ENCODE peak calls at places on chromosomes 3 and 15, in six cellular contexts. F is thoracic aorta; B is PC-3; H is cardiac muscle cell; P is activated CD8-positive, alpha-beta T cell treated with anti-CD3 and anti-CD28 coated beads for 36 hours; Y is AG09309. V is an unnamed sample.

GRCh38 chr3:190848891-190849290 is 13.6 kb downstream of the GMNC start:
- DNase-seq in F (no peak), Y (no peak), H (no peak), B (peak), P (no peak), V (no peak)

GRCh38 chr3:23421811-23422510 is 218.8 kb downstream of the UBE2E2 start:
- DNase-seq in Y (no peak), F (no peak), H (no peak), P (no peak), B (no peak), V (no peak)

GRCh38 chr3:13073042-13073906 is at the start of gene IQSEC1:
- DNase-seq in Y (no peak), H (peak), F (no peak), P (peak), B (no peak), V (peak)

GRCh38 chr15:52382647-52383046 is 87.0 kb upstream of the MYO5C start:
- DNase-seq in F (no peak), B (no peak), Y (no peak), P (no peak), H (no peak), V (peak)

GRCh38 chr15:85920926-85921325 is 126.2 kb upstream of the KLHL25 start:
- DNase-seq in B (no peak), P (no peak), Y (no peak), F (no peak), H (peak), V (no peak)

GRCh38 chr15:78046796-78047341 is 30.6 kb downstream of the TBC1D2B start:
- DNase-seq in B (no peak), H (no peak), P (peak), F (no peak), Y (no peak), V (no peak)

GRCh38 chr15:70427120-70427519 is 329.4 kb upstream of the TLE3 start:
- DNase-seq in H (no peak), P (no peak), Y (no peak), B (peak), F (no peak), V (no peak)

GRCh38 chr3:10917176-10917575 is 75.4 kb upstream of the SLC6A1 start:
- DNase-seq in B (peak), P (no peak), F (no peak), Y (no peak), H (peak), V (no peak)

GRCh38 chr3:143443851-143444331 is 324.3 kb downstream of the CHST2 start:
- DNase-seq in P (peak), H (no peak), F (peak), B (peak), Y (peak), V (no peak)

GRCh38 chr3:177882124-177882648 is 654.0 kb upstream of the KCNMB2 start:
- DNase-seq in F (no peak), B (no peak), Y (no peak), P (peak), H (no peak), V (no peak)

GRCh38 chr3:69161587-69162196 is 39.3 kb upstream of the LMOD3 start:
- DNase-seq in H (peak), P (peak), F (no peak), Y (peak), B (peak), V (peak)

GRCh38 chr3:11523793-11524160 is 119.9 kb downstream of the VGLL4 start:
- DNase-seq in H (no peak), Y (no peak), B (no peak), P (no peak), F (no peak), V (no peak)

GRCh38 chr3:171833006-171833405 is 10.1 kb upstream of the TMEM212 start:
- DNase-seq in H (no peak), B (no peak), P (no peak), F (no peak), Y (no peak), V (no peak)

GRCh38 chr3:187286467-187287059 is 5.0 kb downstream of the MASP1 start:
- DNase-seq in B (peak), H (no peak), P (no peak), Y (peak), F (no peak), V (no peak)

GRCh38 chr3:153028336-153028735 is 133.7 kb upstream of the RAP2B start:
- DNase-seq in Y (no peak), B (no peak), H (no peak), F (no peak), P (no peak), V (no peak)

GRCh38 chr3:6504385-6504784 is 356.5 kb upstream of the GRM7 start:
- DNase-seq in H (no peak), Y (no peak), F (no peak), B (no peak), P (no peak), V (no peak)

GRCh38 chr15:80449825-80450224 is 45.6 kb downstream of the ARNT2 start:
- DNase-seq in Y (no peak), H (no peak), F (no peak), P (no peak), B (no peak), V (no peak)

GRCh38 chr15:80452166-80452565 is 48.0 kb downstream of the ARNT2 start:
- DNase-seq in H (no peak), P (no peak), Y (no peak), B (no peak), F (no peak), V (no peak)

GRCh38 chr15:80455051-80455648 is 51.0 kb downstream of the ARNT2 start:
- DNase-seq in B (peak), H (no peak), P (no peak), Y (no peak), F (no peak), V (no peak)

GRCh38 chr15:80455668-80456442 is 51.7 kb downstream of the ARNT2 start:
- DNase-seq in F (no peak), P (peak), Y (peak), B (peak), H (peak), V (peak)

DNA sequence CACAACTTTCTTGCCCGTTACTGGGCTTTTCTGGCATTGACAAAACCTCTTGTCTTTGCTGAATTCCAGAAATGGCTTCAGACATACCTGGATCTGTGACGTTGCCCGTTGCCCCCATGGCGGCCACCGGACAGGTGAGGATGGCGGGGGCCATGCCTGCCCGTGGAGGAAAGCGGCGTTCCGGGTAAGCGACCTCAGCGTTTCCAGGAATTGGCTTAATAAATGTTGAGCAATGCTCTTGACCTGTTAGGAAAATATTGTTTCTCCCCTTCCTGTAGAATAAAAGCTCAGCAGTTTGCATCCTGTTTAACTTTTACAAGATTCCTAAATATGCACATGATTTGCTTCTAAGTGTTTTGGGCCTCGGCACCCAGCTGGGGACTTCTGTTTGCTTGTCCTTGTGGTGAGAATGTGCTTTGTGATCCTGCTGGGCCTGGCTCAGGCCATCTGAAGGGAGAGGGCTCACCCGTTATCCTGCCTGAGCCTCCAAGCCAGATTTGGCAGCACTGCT is 46.7 kb downstream of the ARNT2 start:
- DNase-seq in B (no peak), P (no peak), H (no peak), Y (no peak), F (no peak), V (no peak)
- TF ChIP-seq CTCF in B (no peak), P (no peak), H (no peak), Y (no peak), F (no peak), V (no peak)

GRCh38 chr15:69321041-69321554 is 22.4 kb downstream of the PAQR5 start:
- DNase-seq in B (no peak), Y (no peak), P (no peak), F (no peak), H (no peak), V (no peak)
- TF ChIP-seq CTCF in B (no peak), Y (no peak), P (no peak), F (no peak), H (no peak), V (no peak)

GRCh38 chr3:133573054-133573628 is 345 bp upstream of the CDV3 start:
- DNase-seq in F (peak), H (peak), Y (peak), B (peak), P (peak), V (peak)
- TF ChIP-seq CTCF in F (no peak), H (peak), Y (no peak), B (no peak), P (peak), V (peak)

GRCh38 chr3:185823280-185824044 is 1.4 kb downstream of the IGF2BP2 start:
- DNase-seq in B (peak), P (peak), Y (no peak), F (no peak), H (peak), V (peak)
- TF ChIP-seq CTCF in B (no peak), P (no peak), Y (peak), F (no peak), H (peak), V (no peak)

GRCh38 chr3:141255864-141256263 is 24.2 kb downstream of the PXYLP1 start:
- DNase-seq in P (peak), Y (no peak), F (no peak), B (no peak), H (peak), V (no peak)
- TF ChIP-seq CTCF in P (peak), Y (peak), F (no peak), B (peak), H (peak), V (peak)

DNA sequence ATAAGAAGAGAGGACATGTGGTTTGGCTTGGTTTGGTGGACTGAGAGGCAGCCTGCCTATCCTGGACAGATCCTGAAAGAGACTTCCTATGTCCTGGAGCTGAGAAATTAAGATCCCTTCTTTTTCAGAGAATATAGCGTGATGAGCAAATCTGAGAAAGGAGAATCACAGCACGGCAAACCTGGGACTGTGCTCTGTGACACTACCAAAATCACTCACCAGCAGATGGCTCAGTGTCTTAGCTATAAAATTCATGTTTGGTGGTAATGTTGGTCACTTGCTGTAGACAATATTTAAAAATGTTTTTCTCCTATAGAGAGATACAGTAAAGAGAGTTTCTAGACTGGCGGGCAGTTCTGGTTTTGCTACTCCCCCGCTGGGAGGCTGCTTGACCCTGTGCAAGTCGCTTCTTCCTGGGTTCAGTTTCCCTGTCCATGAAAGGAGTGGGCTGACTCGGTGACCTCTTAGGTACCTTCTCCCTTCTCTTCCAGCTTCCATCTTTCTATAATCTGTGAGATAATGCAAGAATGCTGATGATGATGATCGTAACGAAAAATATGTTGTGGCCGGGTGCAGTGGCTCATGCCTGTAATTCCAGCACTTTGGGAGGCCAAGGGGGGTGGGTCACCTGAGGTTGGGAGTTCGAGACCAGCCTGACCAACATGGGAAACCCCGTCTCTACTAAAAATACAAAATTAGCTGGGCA is 7.6 kb upstream of the HES1 start:
- DNase-seq in H (no peak), Y (no peak), B (no peak), P (no peak), F (no peak), V (no peak)
- TF ChIP-seq CTCF in H (no peak), Y (no peak), B (no peak), P (no peak), F (no peak), V (no peak)

GRCh38 chr3:15989419-15989818 is 185.1 kb upstream of the GALNT15 start:
- DNase-seq in H (no peak), B (peak), P (no peak), F (no peak), Y (no peak), V (no peak)
- TF ChIP-seq CTCF in H (peak), B (peak), P (no peak), F (no peak), Y (peak), V (no peak)

DNA sequence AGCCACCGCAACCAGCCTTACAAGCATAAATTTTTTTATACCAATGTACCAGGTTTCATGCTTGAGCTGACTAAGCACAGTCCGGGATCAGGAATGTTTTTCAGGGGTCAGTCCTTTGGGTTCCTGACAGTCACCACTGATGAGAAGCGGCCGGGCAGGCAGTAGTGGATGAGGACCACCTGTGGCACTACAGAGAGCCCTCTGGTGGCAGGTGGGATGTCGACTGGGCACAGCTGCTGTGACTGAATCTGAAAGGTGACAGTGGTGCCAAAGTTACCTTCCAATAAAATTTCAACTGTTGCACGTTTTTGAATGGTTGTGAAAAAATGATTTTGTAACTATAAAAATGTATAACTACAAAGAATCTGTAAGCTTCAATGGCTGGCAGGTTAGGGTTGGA is 34.0 kb downstream of the TPRA1 start:
- DNase-seq in H (peak), F (no peak), B (no peak), Y (no peak), P (no peak), V (no peak)
- TF ChIP-seq CTCF in H (peak), F (no peak), B (peak), Y (no peak), P (no peak), V (no peak)